ENCODE peak calls at places on chromosomes 5 and 9, in nine cellular contexts. W, J, P, U, A, Q, Y, G and I are unnamed samples.

GRCh38 chr5:58794875-58795274 is 212.0 kb downstream of the RAB3C start:
- DNase-seq in U (no peak), W (no peak), Q (no peak), G (no peak), P (no peak), A (no peak), J (no peak), Y (no peak), I (no peak)

GRCh38 chr9:96255698-96256097 is 46.3 kb downstream of the HSD17B3 start:
- DNase-seq in P (no peak), G (no peak), Y (no peak), W (no peak), U (no peak), J (no peak), Q (no peak), A (no peak), I (no peak)

GRCh38 chr9:70868661-70869652 is 252.5 kb downstream of the TRPM3 start:
- DNase-seq in J (no peak), Q (no peak), U (no peak), Y (no peak), W (no peak), P (peak; percentile 28), A (no peak), G (no peak), I (no peak)

GRCh38 chr5:139495644-139496435 is 13.3 kb upstream of the STING1 start:
- DNase-seq in Y (no peak), W (no peak), G (peak; percentile 71), J (no peak), P (no peak), U (peak; percentile 28), A (peak; percentile 50), Q (no peak), I (no peak)

GRCh38 chr5:115309751-115310370 is 13.4 kb upstream of the CCDC112 start:
- DNase-seq in Q (peak; percentile 62), A (peak; percentile 68), W (no peak), Y (no peak), G (peak; percentile 46), J (no peak), P (peak; percentile 40), U (no peak), I (no peak)

GRCh38 chr5:67206381-67207328 is 10.1 kb upstream of the CD180 start:
- DNase-seq in U (peak; percentile 86), P (peak; percentile 58), G (peak; percentile 84), Y (no peak), W (peak; percentile 69), A (peak; percentile 40), Q (peak; percentile 46), J (no peak), I (peak; percentile 38)

GRCh38 chr5:42228279-42228678 is 195.0 kb upstream of the GHR start:
- DNase-seq in Q (no peak), P (no peak), W (no peak), J (no peak), A (peak; percentile 36), Y (no peak), U (no peak), G (no peak), I (no peak)

GRCh38 chr5:125719681-125720676 is 703.2 kb upstream of the GRAMD2B start:
- DNase-seq in J (no peak), A (no peak), U (no peak), P (peak; percentile 67), Y (peak; percentile 53), Q (peak; percentile 56), W (no peak), G (no peak), I (no peak)

GRCh38 chr9:6525326-6526040 is 112.5 kb downstream of the UHRF2 start:
- DNase-seq in J (no peak), U (no peak), Y (no peak), Q (peak; percentile 49), P (no peak), W (no peak), A (no peak), G (peak; percentile 42), I (no peak)

GRCh38 chr9:12740845-12741244 is 34.0 kb upstream of the LURAP1L start:
- DNase-seq in W (no peak), U (no peak), P (no peak), Q (no peak), Y (no peak), J (no peak), A (no peak), G (peak; percentile 7), I (no peak)

GRCh38 chr9:117156150-117156688 is 258.6 kb downstream of the ASTN2 start:
- DNase-seq in A (no peak), G (no peak), J (no peak), P (no peak), U (no peak), W (no peak), Q (no peak), Y (no peak), I (no peak)

GRCh38 chr9:117156771-117157535 is 257.9 kb downstream of the ASTN2 start:
- DNase-seq in P (no peak), G (no peak), Q (no peak), J (no peak), W (no peak), U (no peak), Y (no peak), A (no peak), I (no peak)

GRCh38 chr9:117164512-117164911 is 250.3 kb downstream of the ASTN2 start:
- DNase-seq in Y (no peak), J (no peak), Q (no peak), P (no peak), U (no peak), W (no peak), A (no peak), G (no peak), I (no peak)

GRCh38 chr9:117160254-117160653 is 254.6 kb downstream of the ASTN2 start:
- DNase-seq in J (no peak), Q (no peak), U (no peak), P (no peak), W (no peak), Y (no peak), A (no peak), G (no peak), I (no peak)
- TF ChIP-seq CTCF in J (no peak), Q (peak; percentile 28), U (no peak), P (peak; percentile 6), W (no peak), Y (peak; percentile 38), A (no peak), G (peak; percentile 52), I (no peak)

GRCh38 chr5:2017540-2018389 is 135.0 kb upstream of the IRX4 start:
- DNase-seq in W (no peak), Y (no peak), G (no peak), Q (no peak), J (peak; percentile 51), P (no peak), U (no peak), A (peak; percentile 19), I (peak; percentile 57)
- TF ChIP-seq CTCF in W (peak; percentile 32), Y (peak; percentile 19), G (peak; percentile 63), Q (peak; percentile 7), J (peak; percentile 50), P (peak; percentile 20), U (no peak), A (no peak), I (peak; percentile 33)

DNA sequence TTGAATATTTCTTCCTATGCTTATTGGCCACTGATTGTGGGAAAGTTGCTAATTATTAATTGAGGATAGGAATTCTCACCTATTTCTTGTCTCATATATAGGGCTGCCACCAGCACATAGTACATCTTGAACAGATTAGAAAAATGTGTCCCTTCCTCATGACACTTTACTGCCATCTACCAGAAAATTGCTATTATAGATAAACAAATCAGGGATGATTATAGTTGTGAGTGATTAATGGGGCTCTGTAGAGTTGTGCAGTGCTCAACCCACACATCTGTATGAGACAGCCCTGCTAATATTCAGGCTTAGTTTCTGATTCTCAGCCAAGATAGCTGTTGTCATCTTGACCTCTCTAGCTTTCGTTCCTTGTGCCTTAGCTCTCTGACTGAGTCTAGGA is 373.2 kb downstream of the TLE4 start:
- DNase-seq in A (no peak), J (no peak), G (no peak), Y (no peak), W (no peak), P (no peak), U (no peak), Q (no peak), I (no peak)
- TF ChIP-seq CTCF in A (no peak), J (no peak), G (no peak), Y (no peak), W (no peak), P (no peak), U (no peak), Q (no peak), I (peak; percentile 17)

GRCh38 chr5:68884893-68885292 is 208.9 kb upstream of the SLC30A5 start:
- DNase-seq in G (no peak), J (no peak), P (no peak), Q (no peak), U (no peak), A (no peak), W (no peak), Y (no peak), I (no peak)
- TF ChIP-seq CTCF in G (peak; percentile 67), J (peak; percentile 29), P (peak; percentile 27), Q (peak; percentile 32), U (no peak), A (peak; percentile 16), W (peak; percentile 13), Y (peak; percentile 42), I (peak; percentile 45)

DNA sequence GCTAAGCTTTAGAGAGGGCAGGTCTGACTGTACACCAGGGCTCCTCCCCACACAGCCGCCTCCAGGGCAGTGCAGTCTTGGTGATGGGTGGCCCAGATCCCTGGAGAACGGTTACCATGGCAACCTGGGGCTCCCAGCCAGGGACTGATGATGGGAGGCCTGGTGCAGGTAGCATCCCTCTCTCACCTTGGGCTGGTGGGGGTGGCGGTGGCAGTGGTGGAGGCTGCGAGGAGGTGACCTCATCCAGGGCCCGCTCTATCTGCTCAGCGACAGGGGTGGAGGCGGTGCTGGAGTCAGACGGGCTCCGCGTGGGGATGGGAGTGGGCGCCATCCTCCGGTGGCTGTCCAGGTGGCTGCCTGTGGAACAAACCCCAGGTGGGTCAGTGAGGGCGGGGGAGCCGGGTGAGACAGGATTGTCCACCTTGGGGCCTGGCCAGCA is 12.3 kb downstream of the PRR7 start:
- DNase-seq in J (no peak), W (no peak), G (peak; percentile 68), Q (no peak), Y (peak; percentile 79), A (peak; percentile 26), U (peak; percentile 50), P (peak; percentile 46), I (no peak)
- TF ChIP-seq CTCF in J (no peak), W (no peak), G (no peak), Q (no peak), Y (no peak), A (no peak), U (no peak), P (no peak), I (no peak)